ENCODE peak calls at places on chromosome 13, in eight cellular contexts. N is upper lobe of right lung; M is foreskin melanocyte; E is activated CD4-positive, alpha-beta T cell treated with anti-CD3 and anti-CD28 coated beads, Interleukin-2, amount 50 U/mL, for 24 hours; T is HS-5; R is memory B cell; F is DMS153; J is kidney. G is an unnamed sample.
A peak's percentile ranks its signal among the peaks of the same experiment; 100 is the strongest.

GRCh38 chr13:77362166-77362565 is 35.3 kb upstream of the MYCBP2 start:
- DNase-seq in J (no peak), M (peak; percentile 58), T (no peak), R (no peak), E (no peak), N (no peak), F (no peak), G (no peak)

GRCh38 chr13:98222081-98222554 is 45.0 kb upstream of the RNF113B start:
- DNase-seq in J (no peak), T (no peak), N (no peak), R (no peak), M (no peak), F (no peak), E (no peak), G (no peak)

GRCh38 chr13:51549050-51549449 is 35.2 kb upstream of the WDFY2 start:
- DNase-seq in M (no peak), E (no peak), T (no peak), N (peak; percentile 68), F (peak; percentile 45), J (no peak), R (no peak), G (no peak)

GRCh38 chr13:60411983-60412382 is 15.0 kb downstream of the TDRD3 start:
- DNase-seq in R (no peak), F (no peak), M (peak; percentile 30), T (no peak), E (no peak), J (no peak), N (no peak), G (no peak)

GRCh38 chr13:49635599-49636433 is 7.5 kb downstream of the ARL11 start:
- DNase-seq in N (no peak), M (no peak), T (no peak), F (no peak), R (no peak), J (no peak), E (no peak), G (peak; percentile 77)

GRCh38 chr13:23445794-23446193 is 12.3 kb upstream of the SACS start:
- DNase-seq in N (no peak), E (no peak), R (no peak), M (no peak), J (no peak), F (no peak), T (no peak), G (no peak)

GRCh38 chr13:23960566-23961156 is 63.4 kb upstream of the C1QTNF9B start:
- DNase-seq in M (peak; percentile 20), N (no peak), R (no peak), F (peak; percentile 29), T (no peak), E (no peak), J (no peak), G (no peak)

GRCh38 chr13:110560606-110561334 is 752 bp downstream of the RAB20 start:
- DNase-seq in E (no peak), M (no peak), F (no peak), N (no peak), R (peak; percentile 34), J (no peak), T (no peak), G (no peak)

GRCh38 chr13:27264181-27264580 is 6.4 kb upstream of the RASL11A start:
- DNase-seq in T (no peak), N (no peak), F (peak; percentile 66), M (no peak), E (no peak), R (no peak), J (no peak), G (no peak)

GRCh38 chr13:67258482-67258881 is 28.3 kb upstream of the PCDH9 start:
- DNase-seq in M (no peak), E (no peak), R (no peak), J (no peak), T (no peak), F (no peak), N (no peak), G (no peak)

GRCh38 chr13:30551194-30551593 is 66.5 kb upstream of the USPL1 start:
- DNase-seq in R (no peak), T (no peak), F (no peak), E (no peak), J (no peak), N (no peak), M (no peak), G (no peak)

GRCh38 chr13:24661713-24662112 is 18.5 kb upstream of the ATP12A start:
- DNase-seq in E (no peak), R (no peak), N (no peak), J (no peak), T (no peak), M (no peak), F (no peak), G (no peak)

GRCh38 chr13:87128006-87128405 is 543.2 kb upstream of the SLITRK5 start:
- DNase-seq in N (no peak), E (no peak), M (no peak), R (no peak), T (no peak), F (no peak), J (no peak), G (no peak)

GRCh38 chr13:38421590-38422560 is 72.2 kb downstream of the UFM1 start:
- DNase-seq in R (no peak), F (no peak), J (no peak), N (no peak), E (no peak), T (no peak), M (no peak), G (no peak)

GRCh38 chr13:95530178-95530577 is 22.3 kb upstream of the CLDN10 start:
- DNase-seq in F (peak; percentile 94), R (no peak), M (peak; percentile 15), T (no peak), E (no peak), N (no peak), J (no peak), G (no peak)

GRCh38 chr13:75685239-75685697 is 49.1 kb downstream of the LMO7 start:
- DNase-seq in E (no peak), J (no peak), F (peak; percentile 68), M (peak; percentile 77), N (no peak), T (no peak), R (no peak), G (no peak)

GRCh38 chr13:111947876-111948275 is 119.1 kb upstream of the SOX1 start:
- DNase-seq in T (no peak), N (no peak), F (no peak), J (no peak), E (no peak), M (no peak), R (no peak), G (no peak)

GRCh38 chr13:24168980-24169379 is 8.5 kb downstream of the SPATA13 start:
- DNase-seq in T (no peak), E (no peak), F (no peak), N (no peak), J (no peak), R (no peak), M (no peak), G (no peak)

GRCh38 chr13:44874886-44875630 is 114.2 kb downstream of the NUFIP1 start:
- DNase-seq in N (no peak), R (no peak), E (no peak), J (no peak), T (no peak), F (no peak), M (no peak), G (no peak)

GRCh38 chr13:39451860-39452301 is 151.1 kb downstream of the LHFPL6 start:
- DNase-seq in M (no peak), R (no peak), F (peak; percentile 45), T (no peak), N (no peak), E (no peak), J (no peak), G (no peak)

GRCh38 chr13:20461481-20461859 is 64.2 kb downstream of the CRYL1 start:
- DNase-seq in J (no peak), N (no peak), R (no peak), E (no peak), T (no peak), F (no peak), M (no peak), G (no peak)

GRCh38 chr13:59458908-59459579 is 704.7 kb downstream of the DIAPH3 start:
- DNase-seq in E (no peak), R (no peak), J (no peak), N (no peak), T (peak; percentile 33), M (no peak), F (peak; percentile 74), G (no peak)

GRCh38 chr13:88042489-88042888 is 371.3 kb downstream of the SLITRK5 start:
- DNase-seq in J (no peak), F (no peak), R (no peak), T (no peak), E (no peak), M (no peak), N (no peak), G (no peak)

GRCh38 chr13:102726430-102726829 is 31.6 kb upstream of the METTL21C start:
- DNase-seq in T (no peak), R (no peak), F (no peak), N (no peak), M (no peak), E (no peak), J (no peak), G (no peak)